ENCODE peak calls at places on chromosome 2, in seven cellular contexts. Z is choroid plexus epithelial cell; R is GDM1; Y is Right ventricle myocardium superior; F is MV-4-11; B is activated T-cell treated with anti-CD3 and anti-CD28 coated beads, Interleukin-2, amount 50 U/mL, for 24 hours; M is NCI-H774. Q is an unnamed sample.
A peak's percentile ranks its signal among the peaks of the same experiment; 100 is the strongest.

GRCh38 chr2:69013123-69013836 is at the start of gene ANTXR1:
- DNase-seq in B (peak; percentile 45), Z (peak; percentile 82), F (peak; percentile 6), R (no peak), Y (peak; percentile 55), M (no peak), Q (peak; percentile 88)

GRCh38 chr2:58638256-58638795 is 397.2 kb upstream of the FANCL start:
- DNase-seq in Z (peak; percentile 52), R (no peak), F (no peak), Y (no peak), B (no peak), M (no peak), Q (no peak)

GRCh38 chr2:160574472-160575140 is 81.0 kb upstream of the RBMS1 start:
- DNase-seq in R (no peak), Y (no peak), Z (peak; percentile 81), F (peak; percentile 86), M (no peak), B (no peak), Q (no peak)

GRCh38 chr2:152861349-152861942 is 143.0 kb downstream of the ARL6IP6 start:
- DNase-seq in R (no peak), M (no peak), Z (peak; percentile 27), B (no peak), F (peak; percentile 6), Y (no peak), Q (no peak)

GRCh38 chr2:222318712-222319575 is 20.1 kb upstream of the PAX3 start:
- DNase-seq in F (peak; percentile 31), Y (peak; percentile 69), Z (peak; percentile 23), M (no peak), R (no peak), B (peak; percentile 51), Q (peak; percentile 78)

GRCh38 chr2:176099159-176099736 is 347 bp upstream of the HOXD12 start:
- DNase-seq in B (peak; percentile 29), M (no peak), Y (no peak), Z (no peak), R (no peak), F (no peak), Q (no peak)

GRCh38 chr2:40403233-40403841 is 48.6 kb downstream of the SLC8A1 start:
- DNase-seq in R (no peak), Y (no peak), B (no peak), F (no peak), M (no peak), Z (peak; percentile 91), Q (no peak)

GRCh38 chr2:138767101-138767500 is 13.1 kb downstream of the NXPH2 start:
- DNase-seq in Y (no peak), F (no peak), Z (no peak), B (no peak), R (no peak), M (no peak), Q (no peak)

GRCh38 chr2:150989969-150990368 is 271.7 kb downstream of the RBM43 start:
- DNase-seq in Y (no peak), F (no peak), M (no peak), B (no peak), Z (no peak), R (no peak), Q (no peak)

GRCh38 chr2:127157114-127157513 is 50.2 kb upstream of the BIN1 start:
- DNase-seq in R (no peak), Z (no peak), Y (no peak), B (no peak), M (no peak), F (no peak), Q (no peak)

GRCh38 chr2:1678609-1679008 is 65.7 kb downstream of the PXDN start:
- DNase-seq in Y (no peak), M (no peak), Z (no peak), R (no peak), F (no peak), B (no peak), Q (no peak)

GRCh38 chr2:173752152-173752551 is 213.0 kb downstream of the SP3 start:
- DNase-seq in B (no peak), R (no peak), F (no peak), Y (no peak), M (no peak), Z (peak; percentile 38), Q (no peak)

GRCh38 chr2:122754561-122754960 is 999.1 kb downstream of the TSN start:
- DNase-seq in M (no peak), B (no peak), Y (no peak), R (no peak), F (peak; percentile 5), Z (no peak), Q (no peak)

GRCh38 chr2:237743561-237744269 is 54.9 kb upstream of the RBM44 start:
- DNase-seq in Z (peak; percentile 44), B (no peak), Y (no peak), M (no peak), F (no peak), R (no peak), Q (no peak)

GRCh38 chr2:28484835-28485234 is 11.0 kb upstream of the PLB1 start:
- DNase-seq in Y (no peak), B (no peak), M (no peak), R (no peak), Z (no peak), F (no peak), Q (no peak)

GRCh38 chr2:225173909-225174308 is 131.6 kb upstream of the DOCK10 start:
- DNase-seq in B (no peak), Y (no peak), R (no peak), Z (no peak), F (no peak), M (no peak), Q (peak; percentile 40)

GRCh38 chr2:186554850-186555785 is 34.7 kb upstream of the ITGAV start:
- DNase-seq in F (no peak), M (no peak), Y (no peak), R (no peak), B (no peak), Z (peak; percentile 51), Q (no peak)

GRCh38 chr2:96625571-96626552 is 12.2 kb downstream of the KANSL3 start:
- DNase-seq in F (no peak), R (no peak), Z (no peak), Y (no peak), B (no peak), M (no peak), Q (no peak)